ENCODE peak calls at places on chromosomes 2 and 18, in five cellular contexts. T is IMR-90, Y is neuronal stem cell, D is H9, B is trophoblast cell. A is an unnamed sample.

GRCh38 chr18:77851798-77852197 is 602.1 kb downstream of the GALR1 start:
- DNase-seq in T (no peak), Y (no peak), D (no peak), B (no peak), A (no peak)

GRCh38 chr2:100513650-100514049 is 43.4 kb downstream of the NMS start:
- DNase-seq in T (no peak), Y (no peak), D (no peak), B (no peak), A (no peak)

GRCh38 chr2:60070851-60071250 is 482.6 kb downstream of the BCL11A start:
- DNase-seq in T (no peak), Y (no peak), D (no peak), B (no peak), A (no peak)

GRCh38 chr2:178301595-178302324 is 107.4 kb downstream of the OSBPL6 start:
- DNase-seq in T (no peak), Y (no peak), D (no peak), B (no peak), A (no peak)

GRCh38 chr2:43898134-43898957 is 59.6 kb downstream of the ABCG8 start:
- DNase-seq in T (peak; percentile 8), Y (no peak), D (no peak), B (no peak), A (peak; percentile 49)

GRCh38 chr2:64213607-64214275 is 69.5 kb upstream of the PELI1 start:
- DNase-seq in T (no peak), Y (no peak), D (no peak), B (no peak), A (no peak)

GRCh38 chr2:74441690-74442482 is at the start of gene RTKN:
- DNase-seq in T (no peak), Y (peak; percentile 50), D (peak; percentile 87), B (peak; percentile 83), A (peak; percentile 94)

GRCh38 chr2:156896294-156896693 is 361.2 kb upstream of the GALNT5 start:
- DNase-seq in T (peak; percentile 73), Y (no peak), D (no peak), B (no peak), A (no peak)

GRCh38 chr2:12106440-12107080 is 360.1 kb downstream of the LPIN1 start:
- DNase-seq in T (peak; percentile 99), Y (no peak), D (no peak), B (peak; percentile 97), A (no peak)

GRCh38 chr18:58892536-58892935 is 27.9 kb downstream of the ZNF532 start:
- DNase-seq in T (no peak), Y (no peak), D (no peak), B (no peak), A (no peak)

GRCh38 chr2:70962885-70963878 is 15.2 kb upstream of the ANKRD53 start:
- DNase-seq in T (no peak), Y (no peak), D (peak; percentile 18), B (no peak), A (no peak)

GRCh38 chr18:76548541-76548940 is 53.5 kb upstream of the ZNF516 start:
- DNase-seq in T (no peak), Y (no peak), D (no peak), B (no peak), A (no peak)

DNA sequence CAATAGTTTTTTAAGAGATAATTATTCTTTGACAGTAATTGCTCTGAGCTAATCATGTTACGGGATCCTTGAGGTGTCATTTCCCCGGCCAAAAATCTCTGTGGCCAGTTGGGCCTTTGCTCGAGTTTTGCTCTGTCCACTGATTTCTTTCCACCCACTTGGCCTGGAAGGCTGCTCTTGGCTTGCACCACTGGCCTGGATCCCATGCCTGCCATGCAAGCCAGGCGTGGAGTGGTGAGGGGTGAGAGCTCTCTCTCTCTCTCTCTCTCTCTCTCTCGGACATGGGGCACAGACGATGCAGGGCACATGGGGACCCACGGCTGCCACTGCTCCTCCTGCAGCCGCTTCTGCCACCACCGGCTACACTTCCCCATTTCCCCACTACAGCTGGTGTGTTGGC is 853.0 kb upstream of the GCFC2 start:
- DNase-seq in T (no peak), Y (no peak), D (no peak), B (no peak), A (no peak)
- H4K8ac ChIP-seq in T (no peak overlapping the region), Y (no peak overlapping the region), D (no peak overlapping the region), B (no peak overlapping the region), A (no peak overlapping the region)

GRCh38 chr2:26479971-26480750 is 2.2 kb upstream of the OTOF start:
- DNase-seq in T (no peak), Y (no peak), D (no peak), B (no peak), A (no peak)

GRCh38 chr2:26480751-26481380 is 2.9 kb upstream of the OTOF start:
- DNase-seq in T (no peak), Y (no peak), D (no peak), B (no peak), A (no peak)

GRCh38 chr2:26477911-26478253 is at the start of gene OTOF:
- DNase-seq in T (peak; percentile 68), Y (no peak), D (no peak), B (peak; percentile 17), A (no peak)

GRCh38 chr2:26478366-26478765 is 442 bp upstream of the OTOF start:
- DNase-seq in T (no peak), Y (no peak), D (no peak), B (no peak), A (no peak)

GRCh38 chr2:26479131-26479970 is 1.4 kb upstream of the OTOF start:
- DNase-seq in T (no peak), Y (no peak), D (no peak), B (no peak), A (no peak)
- H4K8ac ChIP-seq in T (no peak overlapping the region), Y (no peak overlapping the region), D (no peak overlapping the region), B (no peak overlapping the region), A (no peak overlapping the region)

GRCh38 chr2:131026914-131027313 is 66.3 kb downstream of the FAM168B start:
- DNase-seq in T (no peak), Y (no peak), D (no peak), B (no peak), A (no peak)

GRCh38 chr2:131022731-131023130 is 70.5 kb downstream of the FAM168B start:
- DNase-seq in T (peak; percentile 45), Y (no peak), D (no peak), B (no peak), A (no peak)

GRCh38 chr2:131027566-131028528 is 65.4 kb downstream of the FAM168B start:
- DNase-seq in T (no peak), Y (no peak), D (no peak), B (no peak), A (no peak)

DNA sequence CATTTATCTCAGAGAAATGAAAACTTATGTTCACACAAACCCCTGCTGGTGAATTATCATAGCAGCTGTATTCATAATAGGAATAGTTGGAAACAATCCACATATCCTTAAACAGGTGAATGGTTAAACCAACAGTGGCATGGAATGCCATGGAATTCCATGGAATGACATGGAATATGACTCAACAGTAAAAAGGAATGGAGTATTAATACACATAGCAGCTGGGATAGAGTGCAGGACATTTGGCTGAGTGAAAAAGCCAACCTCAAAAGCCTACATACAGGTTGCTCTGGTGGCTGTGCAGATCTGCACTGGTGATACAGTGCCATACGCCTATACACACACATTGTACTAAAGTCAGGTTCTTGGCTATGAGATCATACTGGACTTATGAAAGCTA is 69.5 kb downstream of the FAM168B start:
- DNase-seq in T (no peak), Y (no peak), D (no peak), B (peak; percentile 16), A (no peak)
- H4K8ac ChIP-seq in T (no peak overlapping the region), Y (no peak overlapping the region), D (no peak overlapping the region), B (no peak overlapping the region), A (no peak overlapping the region)

GRCh38 chr2:10830203-10830602 is 17.6 kb upstream of the PDIA6 start:
- DNase-seq in T (no peak), Y (no peak), D (no peak), B (no peak), A (no peak)

GRCh38 chr2:10832228-10832936 is 19.8 kb upstream of the PDIA6 start:
- DNase-seq in T (peak; percentile 77), Y (peak; percentile 81), D (peak; percentile 93), B (peak; percentile 78), A (peak; percentile 89)

GRCh38 chr2:10831387-10831985 is 18.9 kb upstream of the PDIA6 start:
- DNase-seq in T (no peak), Y (no peak), D (peak; percentile 42), B (no peak), A (no peak)

GRCh38 chr2:10829304-10829703 is 16.7 kb upstream of the PDIA6 start:
- DNase-seq in T (no peak), Y (no peak), D (no peak), B (no peak), A (no peak)

DNA sequence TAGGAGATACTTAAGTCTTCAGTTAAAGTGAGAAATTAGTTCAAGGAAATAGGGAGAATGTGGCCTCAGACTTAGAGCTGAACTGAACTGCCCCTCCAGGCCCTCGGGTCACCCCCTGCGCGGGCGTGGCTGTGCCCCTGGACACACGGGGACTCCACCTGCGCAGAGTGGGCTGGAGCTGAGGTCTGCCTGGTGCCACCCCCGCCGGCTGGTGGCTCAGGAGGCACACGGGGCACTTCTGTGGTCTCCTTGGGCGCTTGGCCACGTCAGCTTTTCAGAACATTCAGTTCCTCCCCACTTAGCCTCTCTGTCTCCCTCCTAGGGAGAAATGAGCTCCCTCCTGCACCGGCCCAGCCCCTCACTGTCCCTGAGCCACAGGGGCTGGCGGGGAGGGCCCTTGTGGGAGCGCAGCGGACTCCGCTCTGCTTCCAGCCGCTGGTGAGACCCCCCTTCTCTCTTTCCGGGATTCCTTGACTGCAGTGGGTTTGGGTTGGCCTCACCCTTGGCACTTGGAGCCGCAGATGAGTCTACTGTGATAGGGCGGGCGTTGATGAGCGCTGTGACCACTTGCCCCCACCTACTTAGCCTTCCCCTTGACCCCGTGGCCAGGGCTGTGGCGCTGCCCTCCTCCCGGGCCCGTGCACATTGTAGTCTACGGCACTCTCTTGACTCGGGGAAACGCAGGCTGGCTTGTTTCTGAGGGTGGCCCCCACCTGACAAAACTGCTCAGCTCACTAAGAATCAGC is 18.2 kb upstream of the PDIA6 start:
- DNase-seq in T (no peak), Y (no peak), D (no peak), B (no peak), A (no peak)
- H4K8ac ChIP-seq in T (no peak overlapping the region), Y (no peak overlapping the region), D (no peak overlapping the region), B (no peak overlapping the region), A (no peak overlapping the region)

DNA sequence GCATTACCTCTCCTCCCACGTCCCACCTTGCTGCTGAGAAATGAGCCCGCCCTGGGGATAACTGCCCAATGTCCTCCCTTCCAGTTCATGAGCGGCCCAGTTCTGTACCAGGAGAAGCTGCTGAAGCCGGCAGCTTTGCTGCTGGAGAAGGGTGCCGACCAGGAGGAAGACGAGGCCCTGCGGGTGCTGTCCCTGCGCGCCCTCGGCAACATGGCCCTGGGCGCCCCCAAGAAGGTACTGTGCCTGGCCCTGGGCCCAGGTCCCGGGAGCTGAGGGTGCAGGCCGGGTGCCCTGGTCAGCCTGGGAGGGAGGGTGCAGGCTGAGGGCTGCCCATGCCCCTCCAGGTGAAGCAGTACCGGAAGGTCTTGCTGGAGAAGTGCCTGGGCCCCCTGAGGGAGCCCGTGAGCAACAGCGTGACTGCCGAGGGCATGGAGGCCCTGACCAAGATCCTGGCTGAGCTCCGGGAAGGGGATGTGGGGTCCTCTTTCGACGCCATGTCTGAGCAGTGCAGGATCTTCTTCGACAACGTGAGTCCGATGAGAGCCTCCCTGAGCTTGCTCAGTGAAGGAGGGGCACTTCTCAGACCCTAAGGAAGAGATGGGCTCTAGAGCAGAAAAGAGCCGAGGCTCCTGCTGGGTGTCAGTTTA is 25.7 kb downstream of the HJURP start:
- DNase-seq in T (no peak), Y (no peak), D (peak; percentile 42), B (no peak), A (no peak)
- H4K8ac ChIP-seq in T (no peak overlapping the region), Y (no peak overlapping the region), D (no peak overlapping the region), B (no peak overlapping the region), A (no peak overlapping the region)